ENCODE peak calls at places on chromosomes 6 and 20, in ten cellular contexts. G is body of pancreas, N is ovary, Y is cardiac fibroblast, Q is hepatocyte, O is fibroblast of mammary gland, B is tibial artery, I is thoracic aorta, Z is AG10803, K is GM12865. C is an unnamed sample.

GRCh38 chr6:33960345-33961313 is 156.8 kb upstream of the MLN start:
- DNase-seq in G (no peak), N (no peak), Y (no peak), Q (no peak), O (no peak), B (peak; percentile 41), I (no peak), Z (no peak), K (no peak), C (no peak)

GRCh38 chr20:62805711-62806382 is 1.2 kb downstream of the OGFR start:
- DNase-seq in G (peak; percentile 29), N (peak; percentile 63), Y (no peak), Q (peak; percentile 58), O (peak; percentile 43), B (no peak), I (no peak), Z (no peak), K (no peak), C (no peak)

GRCh38 chr20:3681931-3682820 is at the start of gene ADAM33:
- DNase-seq in G (peak; percentile 47), N (peak; percentile 68), Y (no peak), Q (peak; percentile 40), O (peak; percentile 56), B (peak; percentile 76), I (no peak), Z (peak; percentile 62), K (no peak), C (peak; percentile 88)

GRCh38 chr6:6494677-6495076 is 93.8 kb upstream of the LY86 start:
- DNase-seq in G (peak; percentile 35), N (no peak), Y (no peak), Q (peak; percentile 57), O (peak; percentile 5), B (peak; percentile 70), I (no peak), Z (peak; percentile 4), K (peak; percentile 76), C (no peak)

GRCh38 chr20:25447671-25448070 is 40.2 kb downstream of the GINS1 start:
- DNase-seq in G (no peak), N (no peak), Y (no peak), Q (no peak), O (no peak), B (no peak), I (no peak), Z (no peak), K (no peak), C (no peak)

GRCh38 chr20:24762371-24762770 is 186.7 kb upstream of the CST7 start:
- DNase-seq in G (no peak), N (no peak), Y (no peak), Q (no peak), O (no peak), B (peak; percentile 34), I (no peak), Z (no peak), K (no peak), C (no peak)

GRCh38 chr20:63327229-63327745 is 33.9 kb downstream of the CHRNA4 start:
- DNase-seq in G (no peak), N (peak; percentile 6), Y (no peak), Q (no peak), O (no peak), B (no peak), I (no peak), Z (no peak), K (no peak), C (no peak)

GRCh38 chr6:17293395-17293794 is 12.2 kb downstream of the RBM24 start:
- DNase-seq in G (no peak), N (no peak), Y (no peak), Q (no peak), O (no peak), B (no peak), I (no peak), Z (no peak), K (no peak), C (no peak)

GRCh38 chr6:118722820-118723526 is 71.6 kb upstream of the CEP85L start:
- DNase-seq in G (no peak), N (no peak), Y (peak; percentile 25), Q (no peak), O (peak; percentile 46), B (no peak), I (no peak), Z (no peak), K (no peak), C (no peak)

GRCh38 chr6:34773906-34774305 is 16.6 kb downstream of the SNRPC start:
- DNase-seq in G (no peak), N (no peak), Y (no peak), Q (no peak), O (no peak), B (no peak), I (no peak), Z (no peak), K (no peak), C (no peak)

GRCh38 chr6:149233056-149233715 is 84.3 kb upstream of the TAB2 start:
- DNase-seq in G (no peak), N (no peak), Y (peak; percentile 94), Q (peak; percentile 38), O (peak; percentile 88), B (no peak), I (no peak), Z (peak; percentile 72), K (no peak), C (peak; percentile 73)

GRCh38 chr6:131107166-131107565 is 28.1 kb upstream of the AKAP7 start:
- DNase-seq in G (no peak), N (no peak), Y (peak; percentile 54), Q (peak; percentile 55), O (peak; percentile 40), B (no peak), I (no peak), Z (peak; percentile 25), K (no peak), C (peak; percentile 59)

GRCh38 chr6:36245572-36246031 is 24.3 kb upstream of the PNPLA1 start:
- DNase-seq in G (peak; percentile 48), N (no peak), Y (no peak), Q (peak; percentile 32), O (no peak), B (no peak), I (no peak), Z (no peak), K (no peak), C (no peak)

GRCh38 chr6:128314190-128314589 is 206.2 kb downstream of the PTPRK start:
- DNase-seq in G (no peak), N (no peak), Y (no peak), Q (no peak), O (no peak), B (no peak), I (no peak), Z (no peak), K (no peak), C (no peak)

DNA sequence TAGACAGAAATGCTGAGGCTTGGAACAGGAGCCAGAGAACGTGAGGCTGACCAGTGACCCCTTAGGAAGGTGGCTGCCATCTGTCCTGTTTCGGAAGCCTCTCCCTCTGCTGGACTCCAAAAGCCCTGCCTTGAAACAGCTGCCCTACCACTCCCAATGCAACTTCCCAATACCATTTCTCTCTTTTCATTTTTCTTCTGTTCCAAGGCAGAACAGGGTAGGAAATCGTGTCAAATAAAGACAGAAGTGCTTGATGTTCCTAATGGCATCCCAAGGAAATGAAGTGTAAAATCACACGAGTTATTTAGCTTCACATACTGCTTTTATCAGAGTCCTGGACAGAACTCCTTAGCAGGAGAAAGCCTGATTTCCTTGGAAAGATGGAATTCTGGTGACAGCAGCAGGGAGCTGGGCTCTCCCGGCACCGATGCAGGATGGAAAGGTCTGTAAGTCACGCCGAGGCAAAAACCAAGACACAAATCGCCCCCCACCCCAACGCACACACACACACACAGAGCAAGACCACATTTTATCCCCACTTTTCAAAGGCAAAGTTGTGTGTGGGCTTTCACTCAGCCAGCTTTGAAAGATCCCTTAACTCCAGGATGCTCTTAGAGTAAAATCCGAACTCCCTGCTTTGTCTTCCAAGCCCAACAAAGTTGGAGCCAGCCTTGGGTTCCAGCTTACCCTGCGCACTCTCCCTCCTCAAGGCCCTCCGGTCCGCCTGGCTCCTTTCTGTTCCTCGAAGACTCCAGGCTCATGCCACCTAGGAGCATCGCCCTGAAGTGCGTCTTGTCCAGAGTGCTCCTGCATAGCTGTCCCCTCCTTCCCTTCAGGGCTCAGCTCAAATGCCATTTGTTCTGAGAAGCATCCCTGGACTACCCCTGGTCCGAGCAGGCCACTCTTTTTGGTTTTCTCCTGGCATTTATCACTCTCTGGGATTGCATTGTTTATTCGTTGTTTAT is 11.6 kb upstream of the STX16 start:
- DNase-seq in G (no peak), N (no peak), Y (no peak), Q (no peak), O (no peak), B (no peak), I (no peak), Z (no peak), K (no peak), C (peak; percentile 21)
- TF ChIP-seq CTCF in G (no peak), N (no peak), Y (no peak), Q (no peak), O (no peak), B (no peak), I (no peak), Z (peak; percentile 38), K (no peak), C (peak; percentile 4)

GRCh38 chr6:711925-712324 is 19.0 kb upstream of the EXOC2 start:
- DNase-seq in G (no peak), N (no peak), Y (peak; percentile 46), Q (no peak), O (no peak), B (no peak), I (no peak), Z (no peak), K (no peak), C (no peak)
- H3K4me3 ChIP-seq in G (no peak overlapping the region), N (no peak overlapping the region), Y (no peak overlapping the region), Q (no peak overlapping the region), O (no peak overlapping the region), B (peak overlapping the region; percentile 74), I (no peak overlapping the region), Z (no peak overlapping the region), K (peak overlapping the region; percentile 64), C (peak overlapping the region; percentile 67)

GRCh38 chr6:30260036-30260504 is 46.9 kb upstream of the TRIM26 start:
- DNase-seq in G (peak; percentile 20), N (no peak), Y (no peak), Q (peak; percentile 27), O (no peak), B (no peak), I (no peak), Z (no peak), K (peak; percentile 34), C (peak; percentile 28)
- TF ChIP-seq CTCF in G (no peak), N (no peak), Y (no peak), Q (no peak), O (no peak), B (no peak), I (no peak), Z (no peak), K (no peak), C (no peak)

DNA sequence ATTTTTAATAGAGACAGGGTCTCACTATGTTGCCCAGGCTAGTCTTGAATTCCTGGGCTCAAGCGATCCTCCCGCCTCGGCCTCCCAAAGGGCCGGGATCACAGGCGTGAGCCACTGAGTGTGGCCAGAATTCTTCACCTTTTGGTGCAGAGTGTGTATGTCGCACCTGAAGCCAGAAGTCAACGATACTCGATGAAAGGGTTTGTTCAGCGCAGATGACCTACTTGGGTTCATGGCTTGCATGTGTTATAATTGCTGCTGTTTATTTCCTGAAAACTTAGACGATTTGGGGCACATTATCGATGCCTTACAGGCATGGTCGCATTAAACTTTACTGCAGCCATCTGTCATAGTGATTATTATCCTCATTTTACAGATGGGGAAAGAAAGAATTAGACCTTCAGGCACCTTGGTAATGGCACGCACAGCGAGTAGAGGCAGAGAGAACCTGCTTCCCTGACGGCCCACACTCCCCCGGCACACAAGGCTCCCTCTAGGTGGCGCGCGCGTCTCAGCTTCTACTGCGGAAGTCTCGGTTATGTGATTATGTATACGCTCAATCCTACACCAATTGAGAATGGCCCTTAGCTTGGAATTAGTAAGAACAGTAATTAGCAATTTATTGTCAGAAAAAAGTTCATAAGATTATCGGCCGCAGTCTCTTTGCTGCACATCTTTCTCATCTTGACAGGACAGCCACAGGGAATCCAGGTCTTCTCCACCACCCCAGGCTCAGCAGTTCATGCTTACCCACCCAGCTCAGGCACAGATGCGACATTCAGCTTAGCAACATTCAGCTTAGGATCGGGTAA is 212.8 kb upstream of the PROKR2 start:
- DNase-seq in G (peak; percentile 91), N (peak; percentile 84), Y (peak; percentile 83), Q (peak; percentile 90), O (peak; percentile 68), B (peak; percentile 87), I (peak; percentile 47), Z (peak; percentile 62), K (peak; percentile 86), C (peak; percentile 89)
- H3K4me3 ChIP-seq in G (no peak overlapping the region), N (no peak overlapping the region), Y (no peak overlapping the region), Q (no peak overlapping the region), O (no peak overlapping the region), B (no peak overlapping the region), I (peak overlapping the region; percentile 6), Z (no peak overlapping the region), K (no peak overlapping the region), C (no peak overlapping the region)